ENCODE peak calls at places on chromosome 4, in seven cellular contexts. One of them, this sample, is unnamed.
A peak's percentile ranks its signal among the peaks of the same experiment; 100 is the strongest.

GRCh38 chr4:184473515-184474260 is 662 bp downstream of the IRF2 start:
- DNase-seq in CD4-positive, CD25-positive, alpha-beta regulatory T cell: peak; percentile 47
- DNase-seq in heart right ventricle: peak; percentile 49
- DNase-seq in neural progenitor cell: peak; percentile 75
- DNase-seq in HCT116: no peak
- DNase-seq in fibroblast of lung: peak; percentile 44
- DNase-seq in ovary: peak; percentile 31
- DNase-seq in this sample: peak; percentile 45

GRCh38 chr4:184680698-184681097 is 31.2 kb downstream of the PRIMPOL start:
- DNase-seq in CD4-positive, CD25-positive, alpha-beta regulatory T cell: no peak
- DNase-seq in heart right ventricle: no peak
- DNase-seq in neural progenitor cell: no peak
- DNase-seq in HCT116: no peak
- DNase-seq in fibroblast of lung: no peak
- DNase-seq in ovary: no peak
- DNase-seq in this sample: no peak

GRCh38 chr4:118076958-118077766 is 42.9 kb downstream of the NDST3 start:
- DNase-seq in CD4-positive, CD25-positive, alpha-beta regulatory T cell: no peak
- DNase-seq in heart right ventricle: no peak
- DNase-seq in neural progenitor cell: peak; percentile 52
- DNase-seq in HCT116: peak; percentile 32
- DNase-seq in fibroblast of lung: peak; percentile 44
- DNase-seq in ovary: no peak
- DNase-seq in this sample: peak; percentile 32

GRCh38 chr4:179372746-179373145 is 1930.5 kb upstream of the AGA start:
- DNase-seq in CD4-positive, CD25-positive, alpha-beta regulatory T cell: no peak
- DNase-seq in heart right ventricle: no peak
- DNase-seq in neural progenitor cell: no peak
- DNase-seq in HCT116: no peak
- DNase-seq in fibroblast of lung: no peak
- DNase-seq in ovary: no peak
- DNase-seq in this sample: no peak

GRCh38 chr4:52755409-52755808 is 4.2 kb upstream of the ERVMER34-1 start:
- DNase-seq in CD4-positive, CD25-positive, alpha-beta regulatory T cell: no peak
- DNase-seq in heart right ventricle: no peak
- DNase-seq in neural progenitor cell: no peak
- DNase-seq in HCT116: no peak
- DNase-seq in fibroblast of lung: no peak
- DNase-seq in ovary: no peak
- DNase-seq in this sample: no peak

GRCh38 chr4:128601992-128602695 is 207.4 kb upstream of the JADE1 start:
- DNase-seq in CD4-positive, CD25-positive, alpha-beta regulatory T cell: no peak
- DNase-seq in heart right ventricle: peak; percentile 23
- DNase-seq in neural progenitor cell: no peak
- DNase-seq in HCT116: no peak
- DNase-seq in fibroblast of lung: peak; percentile 56
- DNase-seq in ovary: peak; percentile 41
- DNase-seq in this sample: no peak

GRCh38 chr4:186717556-186717955 is 6.1 kb downstream of the FAT1 start:
- DNase-seq in CD4-positive, CD25-positive, alpha-beta regulatory T cell: no peak
- DNase-seq in heart right ventricle: no peak
- DNase-seq in neural progenitor cell: no peak
- DNase-seq in HCT116: no peak
- DNase-seq in fibroblast of lung: no peak
- DNase-seq in ovary: no peak
- DNase-seq in this sample: no peak

GRCh38 chr4:146525754-146526153 is 4.0 kb upstream of the SLC10A7 start:
- DNase-seq in CD4-positive, CD25-positive, alpha-beta regulatory T cell: no peak
- DNase-seq in heart right ventricle: no peak
- DNase-seq in neural progenitor cell: no peak
- DNase-seq in HCT116: no peak
- DNase-seq in fibroblast of lung: no peak
- DNase-seq in ovary: no peak
- DNase-seq in this sample: no peak

GRCh38 chr4:168691621-168692376 is 194.9 kb downstream of the PALLD start:
- DNase-seq in CD4-positive, CD25-positive, alpha-beta regulatory T cell: no peak
- DNase-seq in heart right ventricle: no peak
- DNase-seq in neural progenitor cell: no peak
- DNase-seq in HCT116: no peak
- DNase-seq in fibroblast of lung: no peak
- DNase-seq in ovary: no peak
- DNase-seq in this sample: no peak

GRCh38 chr4:103197765-103198110 is 405 bp downstream of the CENPE start:
- DNase-seq in CD4-positive, CD25-positive, alpha-beta regulatory T cell: no peak
- DNase-seq in heart right ventricle: no peak
- DNase-seq in neural progenitor cell: no peak
- DNase-seq in HCT116: peak; percentile 8
- DNase-seq in fibroblast of lung: no peak
- DNase-seq in ovary: no peak
- DNase-seq in this sample: no peak

GRCh38 chr4:18508801-18509200 is 487.2 kb upstream of the LCORL start:
- DNase-seq in CD4-positive, CD25-positive, alpha-beta regulatory T cell: no peak
- DNase-seq in heart right ventricle: no peak
- DNase-seq in neural progenitor cell: no peak
- DNase-seq in HCT116: no peak
- DNase-seq in fibroblast of lung: no peak
- DNase-seq in ovary: no peak
- DNase-seq in this sample: no peak

GRCh38 chr4:185134176-185134869 is 8.7 kb upstream of the SLC25A4 start:
- DNase-seq in CD4-positive, CD25-positive, alpha-beta regulatory T cell: no peak
- DNase-seq in heart right ventricle: no peak
- DNase-seq in neural progenitor cell: peak; percentile 67
- DNase-seq in HCT116: peak; percentile 59
- DNase-seq in fibroblast of lung: peak; percentile 77
- DNase-seq in ovary: no peak
- DNase-seq in this sample: no peak

GRCh38 chr4:138953962-138954371 is 61.6 kb upstream of the NOCT start:
- DNase-seq in CD4-positive, CD25-positive, alpha-beta regulatory T cell: no peak
- DNase-seq in heart right ventricle: no peak
- DNase-seq in neural progenitor cell: no peak
- DNase-seq in HCT116: no peak
- DNase-seq in fibroblast of lung: peak; percentile 97
- DNase-seq in ovary: no peak
- DNase-seq in this sample: no peak

GRCh38 chr4:74038161-74039064 is at the start of gene CXCL3:
- DNase-seq in CD4-positive, CD25-positive, alpha-beta regulatory T cell: no peak
- DNase-seq in heart right ventricle: peak; percentile 79
- DNase-seq in neural progenitor cell: peak; percentile 84
- DNase-seq in HCT116: no peak
- DNase-seq in fibroblast of lung: peak; percentile 72
- DNase-seq in ovary: peak; percentile 26
- DNase-seq in this sample: peak; percentile 79

GRCh38 chr4:77697860-77698599 is 92.4 kb downstream of the CXCL13 start:
- DNase-seq in CD4-positive, CD25-positive, alpha-beta regulatory T cell: no peak
- DNase-seq in heart right ventricle: no peak
- DNase-seq in neural progenitor cell: peak; percentile 37
- DNase-seq in HCT116: peak; percentile 29
- DNase-seq in fibroblast of lung: peak; percentile 85
- DNase-seq in ovary: no peak
- DNase-seq in this sample: peak; percentile 32

GRCh38 chr4:52103314-52103713 is 52.2 kb downstream of the SPATA18 start:
- DNase-seq in CD4-positive, CD25-positive, alpha-beta regulatory T cell: no peak
- DNase-seq in heart right ventricle: no peak
- DNase-seq in neural progenitor cell: peak; percentile 65
- DNase-seq in HCT116: no peak
- DNase-seq in fibroblast of lung: peak; percentile 19
- DNase-seq in ovary: no peak
- DNase-seq in this sample: no peak

GRCh38 chr4:110978761-110979160 is 355.9 kb upstream of the PITX2 start:
- DNase-seq in CD4-positive, CD25-positive, alpha-beta regulatory T cell: no peak
- DNase-seq in heart right ventricle: no peak
- DNase-seq in neural progenitor cell: no peak
- DNase-seq in HCT116: no peak
- DNase-seq in fibroblast of lung: no peak
- DNase-seq in ovary: no peak
- DNase-seq in this sample: no peak

GRCh38 chr4:188145626-188146025 is 6.4 kb downstream of the TRIML1 start:
- DNase-seq in CD4-positive, CD25-positive, alpha-beta regulatory T cell: no peak
- DNase-seq in heart right ventricle: no peak
- DNase-seq in neural progenitor cell: no peak
- DNase-seq in HCT116: no peak
- DNase-seq in fibroblast of lung: no peak
- DNase-seq in ovary: no peak
- DNase-seq in this sample: no peak

GRCh38 chr4:5713861-5714260 is 2.9 kb downstream of the EVC start:
- DNase-seq in CD4-positive, CD25-positive, alpha-beta regulatory T cell: no peak
- DNase-seq in heart right ventricle: no peak
- DNase-seq in neural progenitor cell: no peak
- DNase-seq in HCT116: no peak
- DNase-seq in fibroblast of lung: no peak
- DNase-seq in ovary: no peak
- DNase-seq in this sample: no peak

GRCh38 chr4:76301068-76301774 is 5.3 kb upstream of the STBD1 start:
- DNase-seq in CD4-positive, CD25-positive, alpha-beta regulatory T cell: no peak
- DNase-seq in heart right ventricle: no peak
- DNase-seq in neural progenitor cell: no peak
- DNase-seq in HCT116: peak; percentile 83
- DNase-seq in fibroblast of lung: peak; percentile 83
- DNase-seq in ovary: no peak
- DNase-seq in this sample: peak; percentile 43

GRCh38 chr4:128285085-128286023 is 2.3 kb downstream of the PGRMC2 start:
- DNase-seq in CD4-positive, CD25-positive, alpha-beta regulatory T cell: no peak
- DNase-seq in heart right ventricle: no peak
- DNase-seq in neural progenitor cell: no peak
- DNase-seq in HCT116: no peak
- DNase-seq in fibroblast of lung: peak; percentile 34
- DNase-seq in ovary: no peak
- DNase-seq in this sample: no peak

GRCh38 chr4:40516651-40517050 is 113.0 kb downstream of the RBM47 start:
- DNase-seq in CD4-positive, CD25-positive, alpha-beta regulatory T cell: no peak
- DNase-seq in heart right ventricle: no peak
- DNase-seq in neural progenitor cell: peak; percentile 15
- DNase-seq in HCT116: no peak
- DNase-seq in fibroblast of lung: no peak
- DNase-seq in ovary: no peak
- DNase-seq in this sample: no peak

GRCh38 chr4:40511017-40511614 is 118.5 kb downstream of the RBM47 start:
- DNase-seq in CD4-positive, CD25-positive, alpha-beta regulatory T cell: no peak
- DNase-seq in heart right ventricle: no peak
- DNase-seq in neural progenitor cell: no peak
- DNase-seq in HCT116: no peak
- DNase-seq in fibroblast of lung: no peak
- DNase-seq in ovary: no peak
- DNase-seq in this sample: peak; percentile 72

GRCh38 chr4:40515398-40516293 is 114.0 kb downstream of the RBM47 start:
- DNase-seq in CD4-positive, CD25-positive, alpha-beta regulatory T cell: no peak
- DNase-seq in heart right ventricle: no peak
- DNase-seq in neural progenitor cell: peak; percentile 11
- DNase-seq in HCT116: no peak
- DNase-seq in fibroblast of lung: peak; percentile 42
- DNase-seq in ovary: no peak
- DNase-seq in this sample: peak; percentile 29

GRCh38 chr4:40514409-40515025 is 115.1 kb downstream of the RBM47 start:
- DNase-seq in CD4-positive, CD25-positive, alpha-beta regulatory T cell: no peak
- DNase-seq in heart right ventricle: no peak
- DNase-seq in neural progenitor cell: no peak
- DNase-seq in HCT116: no peak
- DNase-seq in fibroblast of lung: no peak
- DNase-seq in ovary: no peak
- DNase-seq in this sample: peak; percentile 68

GRCh38 chr4:40515037-40515397 is 114.6 kb downstream of the RBM47 start:
- DNase-seq in CD4-positive, CD25-positive, alpha-beta regulatory T cell: no peak
- DNase-seq in heart right ventricle: no peak
- DNase-seq in neural progenitor cell: no peak
- DNase-seq in HCT116: no peak
- DNase-seq in fibroblast of lung: no peak
- DNase-seq in ovary: no peak
- DNase-seq in this sample: no peak
- H3K4me3 ChIP-seq in CD4-positive, CD25-positive, alpha-beta regulatory T cell: no peak overlapping the region
- H3K4me3 ChIP-seq in heart right ventricle: no peak overlapping the region
- H3K4me3 ChIP-seq in neural progenitor cell: no peak overlapping the region
- H3K4me3 ChIP-seq in HCT116: no peak overlapping the region
- H3K4me3 ChIP-seq in fibroblast of lung: no peak overlapping the region
- H3K4me3 ChIP-seq in ovary: peak overlapping the region; percentile 13
- H3K4me3 ChIP-seq in this sample: no peak overlapping the region

DNA sequence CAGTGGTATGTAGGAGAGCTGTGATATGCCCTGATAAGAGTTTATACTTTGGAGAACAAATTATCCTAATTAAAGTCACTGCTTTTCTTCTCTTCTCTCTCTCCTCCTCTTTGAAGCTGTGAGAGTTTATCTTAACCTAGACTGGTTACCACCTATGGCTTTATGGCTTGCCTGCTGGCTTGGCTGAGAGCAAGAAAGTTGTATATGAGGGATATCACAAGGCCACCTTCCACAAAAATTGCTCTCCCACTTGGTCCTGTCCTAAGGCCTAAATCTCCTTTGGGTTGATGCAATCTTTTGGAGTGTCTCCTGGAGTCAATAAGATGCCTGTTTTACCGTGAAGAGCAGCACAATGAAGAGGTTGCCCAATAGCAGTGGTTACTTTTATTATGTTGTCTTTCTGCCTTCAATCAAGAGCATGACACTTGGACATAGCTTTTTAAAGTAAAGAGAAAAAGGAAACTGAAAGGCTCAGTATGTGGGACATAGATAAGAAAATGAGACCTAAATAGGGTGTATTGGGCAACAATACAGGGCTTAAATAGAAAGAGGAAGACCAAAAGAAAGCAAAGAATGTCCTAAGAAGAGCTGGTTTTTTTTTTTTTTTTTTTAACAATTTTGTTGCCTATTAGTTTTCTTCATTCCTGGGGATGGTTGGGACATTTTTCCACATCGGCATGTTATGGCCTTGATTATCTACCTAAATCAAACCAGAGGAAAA is 9.2 kb downstream of the GUCY1A1 start:
- DNase-seq in CD4-positive, CD25-positive, alpha-beta regulatory T cell: no peak
- DNase-seq in heart right ventricle: no peak
- DNase-seq in neural progenitor cell: peak; percentile 24
- DNase-seq in HCT116: no peak
- DNase-seq in fibroblast of lung: no peak
- DNase-seq in ovary: no peak
- DNase-seq in this sample: no peak
- H3K4me1 ChIP-seq in CD4-positive, CD25-positive, alpha-beta regulatory T cell: no peaks in the 10 kb centered on the region
- H3K4me1 ChIP-seq in heart right ventricle: peaks cover 27% of the 10 kb centered on the region
- H3K4me1 ChIP-seq in neural progenitor cell: peaks cover 33% of the 10 kb centered on the region
- H3K4me1 ChIP-seq in HCT116: no peaks in the 10 kb centered on the region
- H3K4me1 ChIP-seq in fibroblast of lung: no peaks in the 10 kb centered on the region
- H3K4me1 ChIP-seq in ovary: no peaks in the 10 kb centered on the region
- H3K4me1 ChIP-seq in this sample: no peaks in the 10 kb centered on the region

GRCh38 chr4:153519677-153520076 is 53.5 kb downstream of the TMEM131L start:
- DNase-seq in CD4-positive, CD25-positive, alpha-beta regulatory T cell: no peak
- DNase-seq in heart right ventricle: no peak
- DNase-seq in neural progenitor cell: no peak
- DNase-seq in HCT116: no peak
- DNase-seq in fibroblast of lung: no peak
- DNase-seq in ovary: no peak
- DNase-seq in this sample: no peak
- H3K27ac ChIP-seq in CD4-positive, CD25-positive, alpha-beta regulatory T cell: peak overlapping the region; percentile 76
- H3K27ac ChIP-seq in heart right ventricle: peak overlapping the region; percentile 69
- H3K27ac ChIP-seq in neural progenitor cell: no peak overlapping the region
- H3K27ac ChIP-seq in HCT116: no peak overlapping the region
- H3K27ac ChIP-seq in fibroblast of lung: no peak overlapping the region
- H3K27ac ChIP-seq in ovary: no peak overlapping the region
- H3K27ac ChIP-seq in this sample: peak overlapping the region; percentile 37

DNA sequence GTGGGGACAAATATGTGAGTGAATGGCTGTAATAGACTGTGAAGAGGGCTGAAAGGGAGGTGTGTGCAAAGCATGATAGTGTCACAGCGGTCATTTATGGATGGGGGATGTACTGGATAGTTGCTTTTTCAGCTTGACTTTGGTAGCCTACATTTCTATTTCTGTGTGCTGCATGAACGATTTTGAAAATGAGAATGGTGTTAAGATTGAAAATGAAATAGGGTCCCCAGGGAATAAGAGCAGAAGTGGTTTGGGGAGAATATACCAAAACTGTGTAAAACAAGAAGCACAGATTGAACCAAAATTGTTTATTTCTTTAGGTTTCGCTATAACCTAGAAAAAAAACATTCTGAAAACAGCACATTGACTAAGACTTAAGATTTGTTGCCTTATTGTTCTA is 58.8 kb upstream of the CLNK start:
- DNase-seq in CD4-positive, CD25-positive, alpha-beta regulatory T cell: no peak
- DNase-seq in heart right ventricle: no peak
- DNase-seq in neural progenitor cell: no peak
- DNase-seq in HCT116: no peak
- DNase-seq in fibroblast of lung: no peak
- DNase-seq in ovary: no peak
- DNase-seq in this sample: no peak
- H3K4me3 ChIP-seq in CD4-positive, CD25-positive, alpha-beta regulatory T cell: no peak overlapping the region
- H3K4me3 ChIP-seq in heart right ventricle: no peak overlapping the region
- H3K4me3 ChIP-seq in neural progenitor cell: no peak overlapping the region
- H3K4me3 ChIP-seq in HCT116: no peak overlapping the region
- H3K4me3 ChIP-seq in fibroblast of lung: no peak overlapping the region
- H3K4me3 ChIP-seq in ovary: no peak overlapping the region
- H3K4me3 ChIP-seq in this sample: no peak overlapping the region

This sample was measured in pancreas.